ENCODE peak calls at places on chromosomes 12 and 14, in seven cellular contexts. One of them, this sample, is unnamed.

GRCh38 chr12:115763376-115763775 is 514.1 kb downstream of the MED13L start:
- DNase-seq in osteoblast: no peak
- DNase-seq in fibroblast of lung: peak
- DNase-seq in HL-60: no peak
- DNase-seq in hypothalamus: no peak
- DNase-seq in AG09319: no peak
- DNase-seq in T-helper 1 cell: no peak
- DNase-seq in this sample: no peak

GRCh38 chr12:64526859-64527258 is 74.9 kb downstream of the TBK1 start:
- DNase-seq in osteoblast: no peak
- DNase-seq in fibroblast of lung: peak
- DNase-seq in HL-60: no peak
- DNase-seq in hypothalamus: no peak
- DNase-seq in AG09319: no peak
- DNase-seq in T-helper 1 cell: no peak
- DNase-seq in this sample: no peak

GRCh38 chr12:89472508-89472907 is 52.1 kb downstream of the GALNT4 start:
- DNase-seq in osteoblast: no peak
- DNase-seq in fibroblast of lung: peak
- DNase-seq in HL-60: no peak
- DNase-seq in hypothalamus: no peak
- DNase-seq in AG09319: no peak
- DNase-seq in T-helper 1 cell: no peak
- DNase-seq in this sample: no peak

GRCh38 chr12:124747426-124748161 is 116.1 kb downstream of the SCARB1 start:
- DNase-seq in osteoblast: peak
- DNase-seq in fibroblast of lung: peak
- DNase-seq in HL-60: no peak
- DNase-seq in hypothalamus: no peak
- DNase-seq in AG09319: no peak
- DNase-seq in T-helper 1 cell: no peak
- DNase-seq in this sample: no peak

GRCh38 chr12:32051511-32052299 is 54.9 kb upstream of the BICD1 start:
- DNase-seq in osteoblast: peak
- DNase-seq in fibroblast of lung: peak
- DNase-seq in HL-60: peak
- DNase-seq in hypothalamus: no peak
- DNase-seq in AG09319: peak
- DNase-seq in T-helper 1 cell: no peak
- DNase-seq in this sample: no peak

GRCh38 chr14:31449971-31450610 is 7.2 kb downstream of the DTD2 start:
- DNase-seq in osteoblast: peak
- DNase-seq in fibroblast of lung: peak
- DNase-seq in HL-60: peak
- DNase-seq in hypothalamus: no peak
- DNase-seq in AG09319: no peak
- DNase-seq in T-helper 1 cell: no peak
- DNase-seq in this sample: no peak

GRCh38 chr14:21206753-21207684 is 51.2 kb upstream of the OR5AU1 start:
- DNase-seq in osteoblast: no peak
- DNase-seq in fibroblast of lung: no peak
- DNase-seq in HL-60: no peak
- DNase-seq in hypothalamus: no peak
- DNase-seq in AG09319: no peak
- DNase-seq in T-helper 1 cell: no peak
- DNase-seq in this sample: no peak

GRCh38 chr14:37172024-37172869 is at the start of gene SLC25A21:
- DNase-seq in osteoblast: peak
- DNase-seq in fibroblast of lung: peak
- DNase-seq in HL-60: peak
- DNase-seq in hypothalamus: peak
- DNase-seq in AG09319: peak
- DNase-seq in T-helper 1 cell: no peak
- DNase-seq in this sample: no peak

GRCh38 chr12:113857371-113857770 is 108.8 kb downstream of the RBM19 start:
- DNase-seq in osteoblast: peak
- DNase-seq in fibroblast of lung: no peak
- DNase-seq in HL-60: no peak
- DNase-seq in hypothalamus: no peak
- DNase-seq in AG09319: no peak
- DNase-seq in T-helper 1 cell: no peak
- DNase-seq in this sample: no peak

GRCh38 chr12:112190626-112191025 is 65.3 kb downstream of the TRAFD1 start:
- DNase-seq in osteoblast: no peak
- DNase-seq in fibroblast of lung: no peak
- DNase-seq in HL-60: no peak
- DNase-seq in hypothalamus: no peak
- DNase-seq in AG09319: no peak
- DNase-seq in T-helper 1 cell: no peak
- DNase-seq in this sample: no peak

GRCh38 chr12:106907411-106907810 is 48.3 kb upstream of the TMEM263 start:
- DNase-seq in osteoblast: peak
- DNase-seq in fibroblast of lung: no peak
- DNase-seq in HL-60: no peak
- DNase-seq in hypothalamus: no peak
- DNase-seq in AG09319: no peak
- DNase-seq in T-helper 1 cell: no peak
- DNase-seq in this sample: no peak

GRCh38 chr14:22039938-22040780 is 366.5 kb upstream of the OR4E1 start:
- DNase-seq in osteoblast: no peak
- DNase-seq in fibroblast of lung: no peak
- DNase-seq in HL-60: peak
- DNase-seq in hypothalamus: no peak
- DNase-seq in AG09319: no peak
- DNase-seq in T-helper 1 cell: peak
- DNase-seq in this sample: peak

GRCh38 chr12:93115646-93116045 is 186.6 kb upstream of the EEA1 start:
- DNase-seq in osteoblast: no peak
- DNase-seq in fibroblast of lung: peak
- DNase-seq in HL-60: no peak
- DNase-seq in hypothalamus: no peak
- DNase-seq in AG09319: no peak
- DNase-seq in T-helper 1 cell: no peak
- DNase-seq in this sample: no peak